ENCODE peak calls at places on chromosomes 1 and 21, in eight cellular contexts. U, Q, D, C, W, N, E and O are unnamed samples.

GRCh38 chr1:33443705-33444180 is 12.8 kb upstream of the PHC2 start:
- DNase-seq in U (no peak), Q (no peak), D (no peak), C (no peak), W (no peak), N (no peak), E (no peak), O (no peak)

GRCh38 chr1:243996223-243996622 is 54.9 kb upstream of the ZBTB18 start:
- DNase-seq in U (no peak), Q (no peak), D (no peak), C (no peak), W (no peak), N (no peak), E (no peak), O (no peak)

GRCh38 chr21:43944757-43945156 is 67.4 kb upstream of the TRAPPC10 start:
- DNase-seq in U (no peak), Q (no peak), D (no peak), C (no peak), W (no peak), N (no peak), E (no peak), O (no peak)

GRCh38 chr1:158203693-158204457 is 23.2 kb downstream of the CD1D start:
- DNase-seq in U (peak; percentile 41), Q (peak; percentile 81), D (no peak), C (no peak), W (no peak), N (no peak), E (no peak), O (no peak)

GRCh38 chr21:41166947-41167346 is 1.0 kb upstream of the BACE2 start:
- DNase-seq in U (no peak), Q (no peak), D (peak; percentile 46), C (peak; percentile 37), W (no peak), N (no peak), E (no peak), O (no peak)

GRCh38 chr1:198543670-198544260 is 3.3 kb upstream of the ATP6V1G3 start:
- DNase-seq in U (no peak), Q (no peak), D (no peak), C (no peak), W (no peak), N (no peak), E (no peak), O (no peak)

GRCh38 chr21:37139902-37140301 is 66.8 kb downstream of the TTC3 start:
- DNase-seq in U (no peak), Q (no peak), D (no peak), C (no peak), W (no peak), N (no peak), E (no peak), O (no peak)

GRCh38 chr1:171550055-171550454 is 64.7 kb downstream of the PRRC2C start:
- DNase-seq in U (no peak), Q (no peak), D (no peak), C (no peak), W (no peak), N (no peak), E (no peak), O (no peak)

GRCh38 chr1:67367370-67368345 is 60.0 kb downstream of the IL12RB2 start:
- DNase-seq in U (peak; percentile 15), Q (no peak), D (no peak), C (peak; percentile 33), W (no peak), N (no peak), E (peak; percentile 71), O (no peak)

GRCh38 chr1:19704247-19705113 is 39.8 kb downstream of the HTR6 start:
- DNase-seq in U (peak; percentile 76), Q (peak; percentile 49), D (peak; percentile 53), C (peak; percentile 69), W (no peak), N (peak; percentile 65), E (peak; percentile 70), O (peak; percentile 57)

GRCh38 chr1:75023005-75023404 is 111.2 kb upstream of the LHX8 start:
- DNase-seq in U (no peak), Q (no peak), D (no peak), C (no peak), W (no peak), N (no peak), E (no peak), O (no peak)

GRCh38 chr1:50257940-50258339 is 149.2 kb downstream of the ELAVL4 start:
- DNase-seq in U (no peak), Q (no peak), D (no peak), C (no peak), W (no peak), N (no peak), E (no peak), O (no peak)

GRCh38 chr1:15935056-15935950 is 40.6 kb downstream of the ZBTB17 start:
- DNase-seq in U (no peak), Q (no peak), D (no peak), C (no peak), W (no peak), N (no peak), E (peak; percentile 20), O (no peak)

GRCh38 chr1:107748529-107748928 is 216.5 kb downstream of the VAV3 start:
- DNase-seq in U (peak; percentile 3), Q (no peak), D (no peak), C (no peak), W (no peak), N (no peak), E (no peak), O (no peak)

GRCh38 chr21:33238565-33239255 is 9.0 kb downstream of the IFNAR2 start:
- DNase-seq in U (no peak), Q (no peak), D (no peak), C (no peak), W (no peak), N (no peak), E (no peak), O (no peak)

GRCh38 chr1:178371236-178371635 is 125.5 kb downstream of the CLEC20A start:
- DNase-seq in U (no peak), Q (no peak), D (no peak), C (no peak), W (no peak), N (no peak), E (no peak), O (no peak)

GRCh38 chr1:110433803-110434202 is 17.1 kb upstream of the PROK1 start:
- DNase-seq in U (peak; percentile 64), Q (no peak), D (no peak), C (peak; percentile 47), W (no peak), N (no peak), E (peak; percentile 34), O (peak; percentile 88)

GRCh38 chr1:228913649-228914048 is 178.4 kb downstream of the RHOU start:
- DNase-seq in U (no peak), Q (no peak), D (no peak), C (no peak), W (no peak), N (no peak), E (no peak), O (no peak)

GRCh38 chr1:236952279-236953003 is 51.8 kb downstream of the MT1HL1 start:
- DNase-seq in U (no peak), Q (no peak), D (no peak), C (no peak), W (no peak), N (no peak), E (no peak), O (no peak)
- H3K4me3 ChIP-seq in U (no peak overlapping the region), Q (no peak overlapping the region), D (no peak overlapping the region), C (no peak overlapping the region), W (no peak overlapping the region), N (no peak overlapping the region), E (no peak overlapping the region), O (no peak overlapping the region)

DNA sequence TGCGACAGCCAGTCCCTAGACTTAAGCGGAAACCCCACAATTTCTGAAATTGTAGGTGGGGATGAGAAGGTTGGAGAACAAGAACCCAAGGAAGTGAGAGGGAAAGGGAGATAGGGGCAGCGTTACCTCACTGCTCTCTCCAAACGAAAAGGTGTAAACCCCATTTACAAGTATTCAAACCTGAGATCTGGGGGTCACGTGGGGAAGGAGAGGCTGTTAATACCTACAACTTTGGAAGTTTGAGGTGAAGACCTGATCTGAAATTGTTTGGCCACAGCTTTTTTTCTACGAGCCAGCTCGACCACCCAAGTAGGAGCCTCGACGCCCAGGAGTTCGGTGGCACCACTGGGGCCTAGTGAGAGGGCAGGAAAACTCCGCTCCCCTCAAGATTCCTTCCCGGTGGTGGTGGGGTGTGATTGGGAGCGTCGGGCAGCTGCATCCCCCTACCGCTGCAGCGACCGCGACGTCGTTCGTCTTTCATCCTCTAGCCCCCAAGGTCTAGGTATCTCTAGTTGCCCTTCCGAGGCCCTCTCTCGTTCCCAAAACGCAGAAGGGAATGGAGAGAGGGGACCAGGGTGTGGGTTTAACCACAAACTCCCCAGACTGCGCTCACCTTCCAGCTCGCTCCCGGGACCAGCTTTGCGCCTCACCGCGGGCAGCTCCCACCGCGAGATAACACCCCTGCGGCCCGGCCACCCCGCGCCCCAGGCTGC is 907 bp downstream of the PTPN14 start:
- DNase-seq in U (peak; percentile 53), Q (no peak), D (no peak), C (no peak), W (no peak), N (no peak), E (no peak), O (no peak)
- TF ChIP-seq CTCF in U (no peak), Q (no peak), D (no peak), C (no peak), W (no peak), N (no peak), E (no peak), O (no peak)

GRCh38 chr1:177171536-177172123 is 872 bp downstream of the BRINP2 start:
- DNase-seq in U (no peak), Q (no peak), D (no peak), C (no peak), W (no peak), N (no peak), E (no peak), O (no peak)
- H3K4me3 ChIP-seq in U (peak overlapping the region; percentile 45), Q (no peak overlapping the region), D (peak overlapping the region; percentile 68), C (peak overlapping the region; percentile 68), W (peak overlapping the region; percentile 55), N (no peak overlapping the region), E (peak overlapping the region; percentile 45), O (no peak overlapping the region)

GRCh38 chr1:1956101-1956500 is 37.0 kb upstream of the TMEM52 start:
- DNase-seq in U (no peak), Q (no peak), D (no peak), C (no peak), W (no peak), N (no peak), E (no peak), O (peak; percentile 31)

GRCh38 chr1:1958071-1958541 is 39.0 kb upstream of the TMEM52 start:
- DNase-seq in U (no peak), Q (no peak), D (no peak), C (no peak), W (no peak), N (peak; percentile 38), E (no peak), O (no peak)

GRCh38 chr1:1955651-1956094 is 36.6 kb upstream of the TMEM52 start:
- DNase-seq in U (no peak), Q (no peak), D (no peak), C (no peak), W (no peak), N (no peak), E (no peak), O (peak; percentile 41)

GRCh38 chr1:1957533-1957961 is 38.5 kb upstream of the TMEM52 start:
- DNase-seq in U (no peak), Q (no peak), D (no peak), C (no peak), W (no peak), N (peak; percentile 43), E (no peak), O (peak; percentile 67)

GRCh38 chr1:1956586-1957532 is 37.8 kb upstream of the TMEM52 start:
- DNase-seq in U (no peak), Q (no peak), D (no peak), C (no peak), W (no peak), N (no peak), E (no peak), O (no peak)
- TF ChIP-seq CTCF in U (no peak), Q (no peak), D (no peak), C (no peak), W (no peak), N (no peak), E (no peak), O (no peak)